ENCODE peak calls at places on chromosomes 6 and 20, in six cellular contexts. L, W, J, H, A and Q are unnamed samples.

GRCh38 chr6:128508588-128509296 is 11.7 kb downstream of the PTPRK start:
- DNase-seq in L (no peak), W (peak; percentile 89), J (no peak), H (no peak), A (no peak), Q (peak; percentile 75)

GRCh38 chr6:124677874-124678273 is 284.4 kb upstream of the RNF217 start:
- DNase-seq in L (no peak), W (no peak), J (no peak), H (no peak), A (no peak), Q (no peak)

GRCh38 chr6:958531-958930 is 265.6 kb upstream of the EXOC2 start:
- DNase-seq in L (no peak), W (peak; percentile 8), J (no peak), H (no peak), A (no peak), Q (peak; percentile 98)

GRCh38 chr20:24747881-24748595 is 201.0 kb upstream of the CST7 start:
- DNase-seq in L (no peak), W (no peak), J (no peak), H (no peak), A (no peak), Q (no peak)

GRCh38 chr6:29025927-29026585 is 18.9 kb downstream of the OR2W1 start:
- DNase-seq in L (no peak), W (no peak), J (no peak), H (no peak), A (no peak), Q (no peak)

GRCh38 chr6:90284745-90285481 is 11.7 kb downstream of the BACH2 start:
- DNase-seq in L (no peak), W (peak; percentile 33), J (no peak), H (no peak), A (peak; percentile 46), Q (no peak)

GRCh38 chr6:16700202-16700997 is 60.9 kb downstream of the ATXN1 start:
- DNase-seq in L (no peak), W (no peak), J (no peak), H (peak; percentile 32), A (no peak), Q (no peak)

GRCh38 chr20:36264426-36265246 is 28.4 kb downstream of the AAR2 start:
- DNase-seq in L (no peak), W (no peak), J (no peak), H (no peak), A (no peak), Q (no peak)

GRCh38 chr6:17884501-17885039 is 102.9 kb downstream of the KIF13A start:
- DNase-seq in L (no peak), W (no peak), J (no peak), H (no peak), A (no peak), Q (no peak)

GRCh38 chr6:123022980-123023379 is 26.9 kb downstream of the CLVS2 start:
- DNase-seq in L (no peak), W (no peak), J (no peak), H (no peak), A (no peak), Q (no peak)

GRCh38 chr20:50398064-50398463 is 112.1 kb upstream of the PTPN1 start:
- DNase-seq in L (no peak), W (no peak), J (no peak), H (no peak), A (no peak), Q (no peak)

GRCh38 chr6:45310118-45310788 is 17.9 kb upstream of the RUNX2 start:
- DNase-seq in L (no peak), W (no peak), J (peak; percentile 11), H (peak; percentile 2), A (peak; percentile 21), Q (no peak)